ENCODE peak calls at places on chromosomes 5 and 9, in four cellular contexts. O, F, E and R are unnamed samples.

GRCh38 chr9:114098021-114098659 is 952 bp downstream of the KIF12 start:
- DNase-seq in O (no peak), F (peak), E (no peak), R (peak)

GRCh38 chr9:112325127-112325526 is 8.3 kb downstream of the PTBP3 start:
- DNase-seq in O (no peak), F (no peak), E (no peak), R (no peak)

GRCh38 chr5:135456238-135457099 is 4.3 kb upstream of the TIFAB start:
- DNase-seq in O (peak), F (no peak), E (no peak), R (no peak)

GRCh38 chr9:138112791-138113600 is 235.4 kb downstream of the CACNA1B start:
- DNase-seq in O (no peak), F (no peak), E (no peak), R (peak)

GRCh38 chr5:142630927-142631539 is 54.9 kb downstream of the FGF1 start:
- DNase-seq in O (peak), F (no peak), E (no peak), R (no peak)

GRCh38 chr9:129250786-129251185 is 72.7 kb upstream of the IER5L start:
- DNase-seq in O (peak), F (no peak), E (no peak), R (no peak)

GRCh38 chr9:114908104-114908621 is 22.2 kb downstream of the TNFSF8 start:
- DNase-seq in O (peak), F (peak), E (no peak), R (no peak)

GRCh38 chr9:13719981-13720380 is 440.5 kb upstream of the MPDZ start:
- DNase-seq in O (peak), F (no peak), E (no peak), R (no peak)

GRCh38 chr5:68033961-68034581 is 181.5 kb upstream of the PIK3R1 start:
- DNase-seq in O (peak), F (no peak), E (peak), R (peak)

GRCh38 chr5:127002390-127002789 is 28.0 kb downstream of the MARCHF3 start:
- DNase-seq in O (peak), F (no peak), E (no peak), R (no peak)

GRCh38 chr5:153937661-153938060 is 101.0 kb downstream of the FAM114A2 start:
- DNase-seq in O (no peak), F (no peak), E (no peak), R (no peak)

GRCh38 chr5:153939101-153939500 is 99.6 kb downstream of the FAM114A2 start:
- DNase-seq in O (no peak), F (no peak), E (no peak), R (no peak)

GRCh38 chr5:153938131-153938842 is 100.4 kb downstream of the FAM114A2 start:
- DNase-seq in O (no peak), F (no peak), E (no peak), R (no peak)

GRCh38 chr5:153941265-153941664 is 97.4 kb downstream of the FAM114A2 start:
- DNase-seq in O (no peak), F (no peak), E (no peak), R (no peak)
- H3K4me3 ChIP-seq in O (no peak), F (no peak), E (no peak), R (no peak)

DNA sequence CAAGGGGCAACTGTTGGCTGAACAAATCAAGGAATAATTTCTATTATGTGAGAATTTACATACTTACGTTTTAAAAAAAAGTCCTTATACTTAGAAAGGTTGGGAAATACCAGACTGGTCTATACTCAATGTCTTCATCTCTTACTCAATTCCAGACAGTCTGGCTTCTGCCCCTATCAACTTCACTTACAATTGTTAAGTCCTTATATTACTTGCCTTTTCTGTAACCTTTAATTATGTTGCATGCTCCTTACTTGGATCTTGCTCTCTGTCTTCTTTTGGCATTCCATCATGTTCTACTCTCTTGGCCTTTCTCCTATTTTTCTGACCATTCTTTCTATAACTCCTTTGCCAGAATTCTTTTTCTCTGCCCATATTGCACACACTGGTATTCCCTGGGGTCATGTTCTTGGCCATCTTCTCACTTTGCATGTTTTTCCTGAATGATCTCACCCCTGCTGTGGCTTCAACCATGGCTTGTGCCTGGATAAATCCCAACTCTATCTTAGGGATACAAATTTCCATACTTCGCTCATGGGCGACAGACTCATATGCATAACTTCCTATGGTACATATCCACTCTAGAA is 209.8 kb upstream of the ZNF462 start:
- DNase-seq in O (no peak), F (no peak), E (no peak), R (no peak)
- H3K4me3 ChIP-seq in O (no peak), F (no peak), E (no peak), R (no peak)

GRCh38 chr5:171648279-171648774 is 137.3 kb upstream of the SMIM23 start:
- DNase-seq in O (no peak), F (no peak), E (no peak), R (no peak)

GRCh38 chr5:171647900-171648253 is 137.7 kb upstream of the SMIM23 start:
- DNase-seq in O (no peak), F (no peak), E (no peak), R (no peak)

GRCh38 chr5:171647043-171647899 is 138.3 kb upstream of the SMIM23 start:
- DNase-seq in O (peak), F (no peak), E (no peak), R (no peak)

GRCh38 chr5:171644536-171644935 is 141.1 kb upstream of the SMIM23 start:
- DNase-seq in O (no peak), F (no peak), E (peak), R (no peak)

DNA sequence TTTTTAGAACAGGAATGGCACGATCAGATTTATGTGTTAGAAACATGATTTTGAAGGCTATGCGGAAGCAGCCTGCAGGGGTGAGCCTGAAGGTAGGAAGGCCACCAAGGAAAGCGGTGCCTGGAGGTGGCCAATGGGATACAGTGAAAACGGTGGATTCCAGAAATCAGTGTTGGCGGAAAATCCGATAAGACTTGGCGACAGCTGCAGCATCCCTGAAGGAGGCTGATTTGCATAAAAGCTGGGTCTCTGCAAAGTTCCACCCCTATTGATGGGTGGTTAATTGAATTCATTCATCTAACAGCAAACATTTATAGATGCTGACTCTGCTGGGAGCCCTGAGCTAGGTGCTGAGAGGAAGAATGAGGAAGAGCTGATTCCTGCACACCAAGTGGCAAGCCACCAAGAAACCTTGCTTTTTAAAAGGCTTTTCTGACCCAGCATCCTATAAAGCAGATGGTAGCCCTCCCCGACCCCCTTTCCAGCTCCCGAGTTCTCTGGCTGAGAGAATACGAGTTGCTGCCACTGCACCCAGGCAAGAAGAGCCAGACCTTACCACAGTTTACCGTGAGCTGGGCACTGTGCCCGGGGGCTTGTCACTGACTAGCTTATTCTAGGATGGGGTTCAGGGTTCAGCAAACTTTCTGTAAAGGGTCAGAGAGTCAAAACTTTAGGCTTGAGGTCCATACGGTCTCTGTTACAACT is 139.1 kb upstream of the SMIM23 start:
- DNase-seq in O (no peak), F (no peak), E (no peak), R (no peak)
- H3K4me3 ChIP-seq in O (no peak), F (no peak), E (no peak), R (no peak)

DNA sequence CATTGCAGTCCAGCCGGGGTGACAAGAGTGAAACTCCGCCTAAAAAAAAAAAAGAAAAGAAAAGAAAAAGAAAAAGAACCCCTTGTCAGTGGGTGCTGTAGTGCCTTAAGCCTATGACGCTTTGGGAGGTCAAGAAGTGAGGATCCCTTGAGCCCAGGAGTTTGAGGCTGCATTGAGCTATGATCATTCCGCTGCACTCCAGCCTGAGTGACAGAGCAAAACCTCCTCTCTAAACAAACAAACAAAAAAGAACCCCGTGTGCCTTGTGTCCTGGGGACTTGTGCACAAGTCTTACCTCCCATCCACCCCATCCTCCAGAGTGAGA is 33.5 kb upstream of the STXBP1 start:
- DNase-seq in O (no peak), F (no peak), E (no peak), R (no peak)
- H3K4me3 ChIP-seq in O (peak), F (peak), E (peak), R (no peak)

DNA sequence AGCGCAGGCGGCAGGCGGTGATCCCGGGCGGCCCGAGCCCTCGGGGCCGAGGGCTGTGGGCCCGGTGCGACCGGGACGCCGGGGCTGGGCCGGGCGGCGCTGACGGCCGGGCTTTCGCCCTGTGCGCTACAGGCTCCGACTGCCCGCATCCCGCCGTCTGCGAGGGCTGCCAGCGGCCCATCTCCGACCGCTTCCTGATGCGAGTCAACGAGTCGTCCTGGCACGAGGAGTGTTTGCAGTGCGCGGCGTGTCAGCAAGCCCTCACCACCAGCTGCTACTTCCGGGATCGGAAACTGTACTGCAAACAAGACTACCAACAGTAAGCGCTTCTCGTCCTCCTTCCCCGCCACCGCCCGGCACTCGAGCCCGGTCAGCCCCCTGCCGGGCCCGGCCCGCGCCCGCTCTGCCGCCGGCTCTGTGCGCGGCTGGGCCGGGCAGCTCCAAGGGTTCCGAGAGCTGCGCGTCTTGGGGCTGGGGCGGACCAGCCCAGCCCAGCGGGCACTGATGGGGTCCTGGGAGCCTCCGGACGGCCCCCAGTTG is 1.6 kb downstream of the LMX1B start:
- DNase-seq in O (peak), F (peak), E (no peak), R (no peak)
- H3K4me3 ChIP-seq in O (no peak), F (peak), E (peak), R (no peak)